ENCODE peak calls at places on chromosomes 5 and 9, in ten cellular contexts. U, P, J, H, B, R, D, Z, K and I are unnamed samples.

GRCh38 chr5:145010834-145011233 is 824.3 kb downstream of the PRELID2 start:
- DNase-seq in K (no peak), H (no peak), Z (no peak), J (no peak), B (no peak), R (no peak), U (no peak), P (no peak), D (no peak), I (no peak)

GRCh38 chr5:143399616-143400540 is 3.6 kb downstream of the NR3C1 start:
- DNase-seq in J (no peak), H (no peak), B (no peak), R (peak; percentile 25), D (no peak), K (no peak), P (no peak), U (no peak), Z (no peak), I (peak; percentile 56)

GRCh38 chr5:84715087-84715486 is 330.4 kb upstream of the EDIL3 start:
- DNase-seq in P (no peak), J (no peak), U (no peak), B (no peak), D (no peak), K (no peak), H (no peak), Z (no peak), R (peak; percentile 21), I (peak; percentile 36)

GRCh38 chr5:78557601-78558000 is 91.0 kb downstream of the LHFPL2 start:
- DNase-seq in P (no peak), H (no peak), Z (no peak), D (no peak), R (no peak), U (no peak), B (no peak), J (no peak), K (no peak), I (no peak)

GRCh38 chr5:106376522-106376921 is 1294.2 kb downstream of the EFNA5 start:
- DNase-seq in P (no peak), J (peak; percentile 12), U (no peak), K (peak; percentile 22), R (peak; percentile 23), H (no peak), Z (no peak), B (no peak), D (no peak), I (peak; percentile 26)

GRCh38 chr5:4015709-4016108 is 420.1 kb downstream of the IRX1 start:
- DNase-seq in D (no peak), Z (no peak), J (no peak), P (no peak), B (no peak), U (no peak), H (no peak), R (no peak), K (no peak), I (no peak)

GRCh38 chr9:81716409-81716808 is 27.1 kb upstream of the TLE1 start:
- DNase-seq in D (no peak), H (no peak), J (peak; percentile 64), Z (no peak), K (no peak), B (no peak), P (no peak), R (peak; percentile 12), U (no peak), I (peak; percentile 17)

GRCh38 chr9:104992696-104993095 is 64.7 kb upstream of the ABCA1 start:
- DNase-seq in B (no peak), U (no peak), P (no peak), H (no peak), J (peak; percentile 90), Z (no peak), R (peak; percentile 53), D (no peak), K (peak; percentile 35), I (no peak)

GRCh38 chr9:130382636-130383349 is 62.0 kb upstream of the ASS1 start:
- DNase-seq in K (no peak), D (no peak), P (no peak), R (no peak), J (no peak), H (no peak), U (no peak), B (no peak), Z (no peak), I (peak; percentile 26)

GRCh38 chr5:139669681-139670368 is 21.7 kb downstream of the CXXC5 start:
- DNase-seq in K (no peak), B (peak; percentile 85), U (no peak), J (no peak), Z (peak; percentile 69), H (no peak), P (peak; percentile 89), D (no peak), R (no peak), I (no peak)

GRCh38 chr5:143336485-143336884 is 67.0 kb downstream of the NR3C1 start:
- DNase-seq in D (no peak), U (no peak), K (no peak), J (no peak), R (no peak), Z (no peak), H (no peak), P (no peak), B (no peak), I (no peak)

GRCh38 chr5:170179626-170180025 is 53.2 kb upstream of the C5orf58 start:
- DNase-seq in D (no peak), Z (no peak), R (no peak), P (no peak), K (no peak), H (no peak), U (no peak), J (no peak), B (no peak), I (peak; percentile 28)

DNA sequence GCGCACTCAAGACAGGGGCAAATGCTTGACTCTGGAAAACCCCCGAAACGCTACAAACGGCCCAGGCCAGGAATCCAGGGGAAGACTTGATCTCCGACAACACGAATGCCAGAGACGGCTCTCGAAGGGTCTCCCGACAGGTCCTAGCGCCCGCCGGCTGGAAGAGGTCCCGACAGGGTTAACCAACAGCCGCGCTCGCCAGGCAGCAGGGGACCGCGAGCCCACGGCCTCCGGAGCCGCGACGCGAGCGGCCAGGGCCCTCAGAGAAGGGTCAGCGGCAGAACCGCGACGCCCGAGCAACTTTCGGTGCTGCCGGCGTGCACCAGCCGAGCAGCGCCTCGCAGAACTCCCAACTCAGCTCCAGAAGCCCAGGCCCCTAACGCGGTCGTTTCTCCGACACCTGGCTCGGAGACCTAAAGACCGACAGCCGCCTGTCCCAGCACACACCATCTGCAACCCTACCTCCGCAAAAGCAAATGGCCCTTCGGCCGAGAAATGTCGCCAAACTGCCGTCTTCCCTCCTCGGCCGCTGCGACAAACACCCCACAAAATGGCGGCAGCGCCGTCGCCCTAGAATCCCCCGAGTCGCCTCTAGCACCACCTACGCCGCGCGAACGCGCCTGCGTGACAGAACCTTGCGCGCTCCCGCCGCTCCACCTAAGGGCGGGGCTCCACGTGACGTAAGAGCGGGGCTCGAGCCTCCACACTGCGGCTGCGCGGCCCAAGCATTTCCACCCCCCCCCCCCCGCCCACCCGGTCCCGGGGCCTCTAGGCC is at the start of gene CLK4:
- DNase-seq in R (peak; percentile 94), D (peak; percentile 96), U (peak; percentile 96), K (peak; percentile 70), P (peak; percentile 92), J (peak; percentile 93), Z (peak; percentile 98), B (peak; percentile 97), H (peak; percentile 96), I (peak; percentile 97)
- TF ChIP-seq CTCF in R (no peak), D (no peak), U (no peak), K (no peak), P (no peak), J (no peak), Z (no peak), B (peak; percentile 5), H (no peak), I (no peak)

GRCh38 chr9:123772967-123773366 is 157.0 kb downstream of the DENND1A start:
- DNase-seq in P (no peak), U (no peak), B (no peak), Z (no peak), J (no peak), H (no peak), D (no peak), R (no peak), K (no peak), I (no peak)

GRCh38 chr9:123769723-123770122 is 160.2 kb downstream of the DENND1A start:
- DNase-seq in P (no peak), J (no peak), D (no peak), H (no peak), K (no peak), Z (no peak), R (peak; percentile 44), U (no peak), B (no peak), I (no peak)

GRCh38 chr9:123773783-123774182 is 156.1 kb downstream of the DENND1A start:
- DNase-seq in K (no peak), R (no peak), Z (no peak), J (no peak), B (no peak), P (no peak), H (no peak), U (no peak), D (no peak), I (no peak)

GRCh38 chr9:123772374-123772773 is 157.6 kb downstream of the DENND1A start:
- DNase-seq in R (peak; percentile 20), D (no peak), J (no peak), H (no peak), U (no peak), P (no peak), B (no peak), K (no peak), Z (no peak), I (no peak)

GRCh38 chr9:123771690-123772089 is 158.2 kb downstream of the DENND1A start:
- DNase-seq in J (no peak), P (no peak), Z (no peak), R (no peak), H (no peak), D (no peak), K (no peak), U (no peak), B (no peak), I (no peak)
- TF ChIP-seq CTCF in J (no peak), P (no peak), Z (no peak), R (no peak), H (no peak), D (no peak), K (no peak), U (no peak), B (no peak), I (no peak)

GRCh38 chr5:61402244-61402823 is 70.3 kb downstream of the ZSWIM6 start:
- DNase-seq in B (no peak), D (no peak), H (no peak), Z (no peak), U (no peak), J (no peak), P (no peak), R (no peak), K (no peak), I (no peak)
- TF ChIP-seq CTCF in B (no peak), D (no peak), H (no peak), Z (no peak), U (no peak), J (no peak), P (no peak), R (no peak), K (no peak), I (no peak)

DNA sequence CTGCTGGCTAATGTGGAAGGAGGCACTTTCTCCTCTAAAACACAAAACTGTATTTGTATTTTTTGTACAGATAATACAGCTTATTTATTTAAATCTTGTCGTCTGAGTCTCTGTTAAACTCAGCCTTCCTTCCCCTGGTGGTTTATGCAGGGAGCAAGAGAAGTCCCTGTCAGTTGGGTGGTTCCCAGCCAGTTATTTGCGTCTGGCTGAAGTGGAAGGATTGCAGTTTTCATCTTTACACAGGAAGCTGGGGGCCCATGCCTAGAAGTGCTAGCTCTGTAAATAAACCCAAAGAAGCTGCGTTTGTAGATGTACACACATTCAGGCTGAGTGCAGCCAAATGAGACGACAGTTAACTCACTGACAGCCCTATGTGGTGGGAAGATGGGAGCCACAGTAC is 122.2 kb downstream of the SAXO1 start:
- DNase-seq in J (peak; percentile 53), K (no peak), Z (no peak), P (no peak), R (no peak), B (no peak), U (no peak), H (no peak), D (no peak), I (no peak)
- TF ChIP-seq CTCF in J (peak; percentile 1), K (no peak), Z (no peak), P (no peak), R (no peak), B (no peak), U (no peak), H (no peak), D (no peak), I (no peak)